ENCODE peak calls at places on chromosomes 12 and 14, in nine cellular contexts. Q, D, N, V, F, H, R, W and K are unnamed samples.
A peak's percentile ranks its signal among the peaks of the same experiment; 100 is the strongest.

GRCh38 chr14:77582511-77582910 is 33.9 kb downstream of the SPTLC2 start:
- DNase-seq in R (no peak), F (no peak), Q (no peak), W (no peak), N (no peak), V (no peak), H (no peak), D (no peak), K (peak; percentile 26)

GRCh38 chr12:69523433-69524330 is 53.5 kb downstream of the FRS2 start:
- DNase-seq in N (no peak), V (no peak), D (no peak), F (no peak), W (no peak), R (no peak), H (no peak), Q (no peak), K (no peak)

GRCh38 chr14:30621354-30621953 is 665 bp upstream of the SCFD1 start:
- DNase-seq in D (no peak), F (no peak), H (no peak), W (no peak), Q (peak; percentile 15), N (no peak), R (peak; percentile 4), V (peak; percentile 51), K (peak; percentile 20)

GRCh38 chr14:72679106-72679505 is 214.8 kb downstream of the DPF3 start:
- DNase-seq in R (no peak), F (no peak), W (no peak), D (no peak), Q (no peak), N (no peak), V (peak; percentile 27), H (no peak), K (no peak)

GRCh38 chr12:30840715-30841114 is 85.8 kb upstream of the TSPAN11 start:
- DNase-seq in Q (no peak), R (no peak), W (no peak), V (peak; percentile 3), N (no peak), D (no peak), H (no peak), F (no peak), K (no peak)

GRCh38 chr12:101671157-101671791 is 26.2 kb upstream of the CHPT1 start:
- DNase-seq in V (no peak), D (no peak), R (peak; percentile 24), N (no peak), H (no peak), Q (peak; percentile 3), F (no peak), W (no peak), K (no peak)

GRCh38 chr14:102256691-102257090 is 48.3 kb downstream of the MOK start:
- DNase-seq in W (no peak), D (no peak), R (no peak), V (no peak), Q (no peak), H (no peak), N (no peak), F (no peak), K (no peak)

GRCh38 chr14:66509874-66510273 is 1.9 kb downstream of the GPHN start:
- DNase-seq in H (no peak), F (no peak), R (no peak), D (no peak), V (peak; percentile 28), N (no peak), Q (no peak), W (no peak), K (no peak)

GRCh38 chr14:55272922-55273321 is 1.7 kb downstream of the FBXO34 start:
- DNase-seq in R (no peak), D (no peak), Q (no peak), V (no peak), F (no peak), W (no peak), H (no peak), N (no peak), K (no peak)

GRCh38 chr12:109793411-109793810 is 39.8 kb downstream of the TRPV4 start:
- DNase-seq in Q (no peak), W (no peak), N (no peak), V (no peak), R (no peak), F (no peak), H (no peak), D (no peak), K (no peak)

GRCh38 chr14:63510538-63510937 is 32.6 kb downstream of the PPP2R5E start:
- DNase-seq in Q (no peak), W (no peak), F (no peak), H (no peak), V (no peak), R (peak; percentile 57), N (no peak), D (no peak), K (no peak)

GRCh38 chr12:65999564-66000280 is 130.8 kb downstream of the LLPH start:
- DNase-seq in R (no peak), W (peak; percentile 6), D (no peak), H (no peak), Q (no peak), F (no peak), V (peak; percentile 56), N (no peak), K (peak; percentile 22)

GRCh38 chr12:55912908-55913307 is 14.8 kb downstream of the PYM1 start:
- DNase-seq in V (no peak), H (no peak), N (no peak), W (no peak), Q (no peak), R (no peak), D (no peak), F (no peak), K (no peak)

GRCh38 chr12:56267443-56268071 is 815 bp downstream of the COQ10A start:
- DNase-seq in W (no peak), V (no peak), Q (no peak), D (no peak), N (no peak), H (peak; percentile 79), R (peak; percentile 54), F (no peak), K (no peak)

GRCh38 chr14:52801014-52801708 is 9.8 kb upstream of the GNPNAT1 start:
- DNase-seq in V (peak; percentile 94), N (no peak), F (no peak), D (peak; percentile 42), Q (no peak), H (no peak), R (no peak), W (no peak), K (peak; percentile 87)

GRCh38 chr12:96985515-96986362 is 78.7 kb downstream of the NEDD1 start:
- DNase-seq in W (peak; percentile 16), Q (peak; percentile 28), D (no peak), H (no peak), F (no peak), N (peak; percentile 34), V (peak; percentile 19), R (peak; percentile 78), K (no peak)

GRCh38 chr12:46494424-46494823 is 121.9 kb upstream of the SLC38A2 start:
- DNase-seq in D (no peak), R (no peak), W (no peak), N (no peak), F (no peak), H (no peak), V (peak; percentile 76), Q (no peak), K (peak; percentile 83)

GRCh38 chr12:104576980-104577925 is 120.5 kb downstream of the CHST11 start:
- DNase-seq in D (no peak), F (no peak), V (peak; percentile 87), W (no peak), N (no peak), R (no peak), H (no peak), Q (no peak), K (no peak)

GRCh38 chr12:132834181-132834711 is 5.6 kb upstream of the GOLGA3 start:
- DNase-seq in D (no peak), R (no peak), H (no peak), Q (peak; percentile 37), F (no peak), V (no peak), W (no peak), N (no peak), K (no peak)

GRCh38 chr12:101700299-101700820 is 2.9 kb downstream of the CHPT1 start:
- DNase-seq in V (no peak), F (no peak), H (no peak), N (no peak), W (no peak), D (no peak), Q (no peak), R (no peak), K (no peak)

GRCh38 chr12:45324391-45324790 is 108.5 kb downstream of the ANO6 start:
- DNase-seq in D (no peak), W (no peak), N (no peak), Q (no peak), H (no peak), R (peak; percentile 1), V (peak; percentile 6), F (no peak), K (no peak)

GRCh38 chr12:78719721-78720120 is 144.9 kb upstream of the SYT1 start:
- DNase-seq in N (no peak), F (no peak), Q (no peak), W (no peak), V (no peak), R (no peak), D (no peak), H (no peak), K (no peak)

GRCh38 chr14:29108908-29109307 is 342.3 kb downstream of the FOXG1 start:
- DNase-seq in W (no peak), D (no peak), H (no peak), N (no peak), Q (no peak), R (no peak), F (no peak), V (no peak), K (no peak)

GRCh38 chr14:69079188-69079742 is 73.7 kb downstream of the DCAF5 start:
- DNase-seq in H (no peak), R (no peak), D (no peak), V (peak; percentile 90), N (no peak), F (no peak), W (no peak), Q (no peak), K (peak; percentile 86)

GRCh38 chr14:69852897-69853296 is 26.3 kb upstream of the SMOC1 start:
- DNase-seq in V (no peak), N (no peak), Q (no peak), R (no peak), D (no peak), H (no peak), F (no peak), W (no peak), K (no peak)

GRCh38 chr12:40898505-40898904 is 206.3 kb downstream of the CNTN1 start:
- DNase-seq in R (no peak), F (no peak), H (no peak), V (no peak), Q (no peak), W (no peak), D (no peak), N (no peak), K (no peak)